ENCODE peak calls at places on chromosomes 7 and 10, in five cellular contexts. G is KBM-7; M is fibroblast of mammary gland; U is stimulated activated CD8-positive, alpha-beta memory T cell treated with anti-CD3 and anti-CD28 coated beads, Interleukin-15, amount 100 ng/mL, for 48 hours; P is choroid plexus epithelial cell. N is an unnamed sample.
A peak's percentile ranks its signal among the peaks of the same experiment; 100 is the strongest.

GRCh38 chr10:110724937-110725336 is 80.8 kb downstream of the RBM20 start:
- DNase-seq in G (no peak), M (no peak), U (no peak), P (no peak), N (no peak)

GRCh38 chr7:110397927-110398660 is 692.8 kb upstream of the LRRN3 start:
- DNase-seq in G (no peak), M (no peak), U (no peak), P (no peak), N (no peak)

GRCh38 chr7:43647314-43647691 is 64.4 kb downstream of the STK17A start:
- DNase-seq in G (no peak), M (peak; percentile 60), U (no peak), P (peak; percentile 94), N (peak; percentile 88)

GRCh38 chr7:29988391-29989256 is 977 bp downstream of the SCRN1 start:
- DNase-seq in G (peak; percentile 83), M (peak; percentile 79), U (no peak), P (peak; percentile 49), N (peak; percentile 81)

GRCh38 chr7:29375641-29376562 is 181.3 kb downstream of the CHN2 start:
- DNase-seq in G (no peak), M (peak; percentile 21), U (no peak), P (peak; percentile 15), N (no peak)

GRCh38 chr7:389911-390601 is 100.1 kb downstream of the FOXL3 start:
- DNase-seq in G (no peak), M (no peak), U (no peak), P (no peak), N (no peak)

GRCh38 chr7:66355762-66356161 is 150.6 kb downstream of the TPST1 start:
- DNase-seq in G (no peak), M (peak; percentile 23), U (no peak), P (no peak), N (no peak)

GRCh38 chr10:119166564-119166963 is 1.1 kb upstream of the SFXN4 start:
- DNase-seq in G (peak; percentile 27), M (no peak), U (no peak), P (no peak), N (no peak)

GRCh38 chr7:120421151-120421651 is 148.2 kb downstream of the KCND2 start:
- DNase-seq in G (no peak), M (no peak), U (no peak), P (no peak), N (no peak)

GRCh38 chr10:210297-210696 is 75.0 kb downstream of the ZMYND11 start:
- DNase-seq in G (no peak), M (no peak), U (no peak), P (no peak), N (no peak)

GRCh38 chr7:93029056-93029455 is 88.7 kb downstream of the SAMD9 start:
- DNase-seq in G (no peak), M (no peak), U (no peak), P (no peak), N (no peak)

GRCh38 chr7:108280136-108280535 is 150.0 kb upstream of the LAMB4 start:
- DNase-seq in G (no peak), M (no peak), U (no peak), P (no peak), N (no peak)

GRCh38 chr7:64886956-64887545 is 16.0 kb upstream of the ZNF273 start:
- DNase-seq in G (no peak), M (no peak), U (no peak), P (no peak), N (no peak)

GRCh38 chr7:66604198-66604597 is 24.5 kb upstream of the KCTD7 start:
- DNase-seq in G (no peak), M (no peak), U (no peak), P (no peak), N (no peak)

GRCh38 chr10:13560597-13560996 is 26.2 kb upstream of the PRPF18 start:
- DNase-seq in G (no peak), M (peak; percentile 62), U (no peak), P (peak; percentile 35), N (peak; percentile 81)